ENCODE peak calls at places on chromosome 20, in five cellular contexts. One of them, this sample, is unnamed. For H3K4me1, the result is how much of the 10 kb centered on the place peaks cover.

GRCh38 chr20:15252289-15252688 is 914.9 kb upstream of the FLRT3 start:
- DNase-seq in endothelial cell of umbilical vein: no peak
- DNase-seq in stomach: no peak
- DNase-seq in CD8-positive, alpha-beta memory T cell: no peak
- DNase-seq in cardiac muscle cell: no peak
- DNase-seq in this sample: no peak

GRCh38 chr20:31913431-31914157 is 38.3 kb downstream of the PDRG1 start:
- DNase-seq in endothelial cell of umbilical vein: no peak
- DNase-seq in stomach: no peak
- DNase-seq in CD8-positive, alpha-beta memory T cell: no peak
- DNase-seq in cardiac muscle cell: no peak
- DNase-seq in this sample: no peak

GRCh38 chr20:35446356-35447078 is 8.5 kb upstream of the GDF5 start:
- DNase-seq in endothelial cell of umbilical vein: peak
- DNase-seq in stomach: no peak
- DNase-seq in CD8-positive, alpha-beta memory T cell: no peak
- DNase-seq in cardiac muscle cell: no peak
- DNase-seq in this sample: no peak

GRCh38 chr20:51311636-51312479 is 230.7 kb downstream of the NFATC2 start:
- DNase-seq in endothelial cell of umbilical vein: no peak
- DNase-seq in stomach: no peak
- DNase-seq in CD8-positive, alpha-beta memory T cell: no peak
- DNase-seq in cardiac muscle cell: no peak
- DNase-seq in this sample: no peak

GRCh38 chr20:59013959-59014608 is 5.1 kb upstream of the TUBB1 start:
- DNase-seq in endothelial cell of umbilical vein: no peak
- DNase-seq in stomach: no peak
- DNase-seq in CD8-positive, alpha-beta memory T cell: peak
- DNase-seq in cardiac muscle cell: peak
- DNase-seq in this sample: no peak

GRCh38 chr20:46690219-46691111 is 1.2 kb upstream of the TP53RK start:
- DNase-seq in endothelial cell of umbilical vein: peak
- DNase-seq in stomach: no peak
- DNase-seq in CD8-positive, alpha-beta memory T cell: no peak
- DNase-seq in cardiac muscle cell: no peak
- DNase-seq in this sample: no peak

GRCh38 chr20:4722571-4722970 is 862 bp downstream of the PRND start:
- DNase-seq in endothelial cell of umbilical vein: no peak
- DNase-seq in stomach: no peak
- DNase-seq in CD8-positive, alpha-beta memory T cell: no peak
- DNase-seq in cardiac muscle cell: no peak
- DNase-seq in this sample: no peak

GRCh38 chr20:59300341-59301081 is at the start of gene EDN3:
- DNase-seq in endothelial cell of umbilical vein: no peak
- DNase-seq in stomach: no peak
- DNase-seq in CD8-positive, alpha-beta memory T cell: no peak
- DNase-seq in cardiac muscle cell: no peak
- DNase-seq in this sample: no peak

GRCh38 chr20:53897884-53898557 is 172.4 kb downstream of the BCAS1 start:
- DNase-seq in endothelial cell of umbilical vein: peak
- DNase-seq in stomach: peak
- DNase-seq in CD8-positive, alpha-beta memory T cell: no peak
- DNase-seq in cardiac muscle cell: no peak
- DNase-seq in this sample: peak

GRCh38 chr20:49948809-49949507 is 12.8 kb downstream of the RNF114 start:
- DNase-seq in endothelial cell of umbilical vein: no peak
- DNase-seq in stomach: no peak
- DNase-seq in CD8-positive, alpha-beta memory T cell: no peak
- DNase-seq in cardiac muscle cell: peak
- DNase-seq in this sample: no peak

GRCh38 chr20:22918286-22918983 is 116.7 kb upstream of the SSTR4 start:
- DNase-seq in endothelial cell of umbilical vein: no peak
- DNase-seq in stomach: no peak
- DNase-seq in CD8-positive, alpha-beta memory T cell: no peak
- DNase-seq in cardiac muscle cell: peak
- DNase-seq in this sample: no peak

GRCh38 chr20:12153616-12154015 is 235.9 kb downstream of the BTBD3 start:
- DNase-seq in endothelial cell of umbilical vein: no peak
- DNase-seq in stomach: no peak
- DNase-seq in CD8-positive, alpha-beta memory T cell: no peak
- DNase-seq in cardiac muscle cell: peak
- DNase-seq in this sample: no peak

GRCh38 chr20:50980071-50980681 is 21.6 kb downstream of the MOCS3 start:
- DNase-seq in endothelial cell of umbilical vein: peak
- DNase-seq in stomach: no peak
- DNase-seq in CD8-positive, alpha-beta memory T cell: no peak
- DNase-seq in cardiac muscle cell: peak
- DNase-seq in this sample: no peak

GRCh38 chr20:53738039-53738944 is 144.7 kb upstream of the ZNF217 start:
- DNase-seq in endothelial cell of umbilical vein: no peak
- DNase-seq in stomach: peak
- DNase-seq in CD8-positive, alpha-beta memory T cell: no peak
- DNase-seq in cardiac muscle cell: peak
- DNase-seq in this sample: peak

GRCh38 chr20:37535443-37536132 is 7.9 kb upstream of the BLCAP start:
- DNase-seq in endothelial cell of umbilical vein: no peak
- DNase-seq in stomach: no peak
- DNase-seq in CD8-positive, alpha-beta memory T cell: no peak
- DNase-seq in cardiac muscle cell: no peak
- DNase-seq in this sample: no peak

GRCh38 chr20:9474835-9475413 is 39.5 kb upstream of the LAMP5 start:
- DNase-seq in endothelial cell of umbilical vein: no peak
- DNase-seq in stomach: no peak
- DNase-seq in CD8-positive, alpha-beta memory T cell: no peak
- DNase-seq in cardiac muscle cell: no peak
- DNase-seq in this sample: no peak

GRCh38 chr20:2122921-2123320 is 21.3 kb downstream of the STK35 start:
- DNase-seq in endothelial cell of umbilical vein: no peak
- DNase-seq in stomach: no peak
- DNase-seq in CD8-positive, alpha-beta memory T cell: no peak
- DNase-seq in cardiac muscle cell: peak
- DNase-seq in this sample: no peak

GRCh38 chr20:2652724-2653510 is 485 bp downstream of the NOP56 start:
- DNase-seq in endothelial cell of umbilical vein: no peak
- DNase-seq in stomach: no peak
- DNase-seq in CD8-positive, alpha-beta memory T cell: no peak
- DNase-seq in cardiac muscle cell: no peak
- DNase-seq in this sample: peak

GRCh38 chr20:21571841-21572690 is 58.2 kb upstream of the NKX2-2 start:
- DNase-seq in endothelial cell of umbilical vein: peak
- DNase-seq in stomach: no peak
- DNase-seq in CD8-positive, alpha-beta memory T cell: no peak
- DNase-seq in cardiac muscle cell: peak
- DNase-seq in this sample: peak

GRCh38 chr20:46128310-46129151 is 10.4 kb downstream of the CD40 start:
- DNase-seq in endothelial cell of umbilical vein: peak
- DNase-seq in stomach: peak
- DNase-seq in CD8-positive, alpha-beta memory T cell: no peak
- DNase-seq in cardiac muscle cell: peak
- DNase-seq in this sample: peak

GRCh38 chr20:41632896-41633295 is 14.7 kb upstream of the CHD6 start:
- DNase-seq in endothelial cell of umbilical vein: no peak
- DNase-seq in stomach: no peak
- DNase-seq in CD8-positive, alpha-beta memory T cell: no peak
- DNase-seq in cardiac muscle cell: peak
- DNase-seq in this sample: no peak

GRCh38 chr20:39874049-39874893 is 814.8 kb downstream of the MAFB start:
- DNase-seq in endothelial cell of umbilical vein: peak
- DNase-seq in stomach: peak
- DNase-seq in CD8-positive, alpha-beta memory T cell: no peak
- DNase-seq in cardiac muscle cell: peak
- DNase-seq in this sample: peak

GRCh38 chr20:60395993-60396392 is 437.8 kb downstream of the CDH26 start:
- DNase-seq in endothelial cell of umbilical vein: no peak
- DNase-seq in stomach: no peak
- DNase-seq in CD8-positive, alpha-beta memory T cell: no peak
- DNase-seq in cardiac muscle cell: no peak
- DNase-seq in this sample: peak

GRCh38 chr20:53950031-53950430 is 120.4 kb downstream of the BCAS1 start:
- DNase-seq in endothelial cell of umbilical vein: no peak
- DNase-seq in stomach: no peak
- DNase-seq in CD8-positive, alpha-beta memory T cell: no peak
- DNase-seq in cardiac muscle cell: peak
- DNase-seq in this sample: no peak

GRCh38 chr20:54290636-54291035 is 82.7 kb downstream of the PFDN4 start:
- DNase-seq in endothelial cell of umbilical vein: no peak
- DNase-seq in stomach: no peak
- DNase-seq in CD8-positive, alpha-beta memory T cell: no peak
- DNase-seq in cardiac muscle cell: no peak
- DNase-seq in this sample: no peak

GRCh38 chr20:31897541-31897940 is 27.1 kb downstream of the TTLL9 start:
- DNase-seq in endothelial cell of umbilical vein: no peak
- DNase-seq in stomach: no peak
- DNase-seq in CD8-positive, alpha-beta memory T cell: no peak
- DNase-seq in cardiac muscle cell: no peak
- DNase-seq in this sample: no peak

GRCh38 chr20:10268636-10269035 is 50.0 kb downstream of the SNAP25 start:
- DNase-seq in endothelial cell of umbilical vein: no peak
- DNase-seq in stomach: no peak
- DNase-seq in CD8-positive, alpha-beta memory T cell: no peak
- DNase-seq in cardiac muscle cell: no peak
- DNase-seq in this sample: no peak

GRCh38 chr20:39823239-39823638 is 861.1 kb downstream of the DHX35 start:
- DNase-seq in endothelial cell of umbilical vein: peak
- DNase-seq in stomach: no peak
- DNase-seq in CD8-positive, alpha-beta memory T cell: no peak
- DNase-seq in cardiac muscle cell: peak
- DNase-seq in this sample: no peak

GRCh38 chr20:19621072-19621471 is 137.0 kb upstream of the RIN2 start:
- DNase-seq in endothelial cell of umbilical vein: no peak
- DNase-seq in stomach: no peak
- DNase-seq in CD8-positive, alpha-beta memory T cell: no peak
- DNase-seq in cardiac muscle cell: no peak
- DNase-seq in this sample: no peak

GRCh38 chr20:56245761-56246160 is 2.8 kb upstream of the MC3R start:
- DNase-seq in endothelial cell of umbilical vein: no peak
- DNase-seq in stomach: no peak
- DNase-seq in CD8-positive, alpha-beta memory T cell: no peak
- DNase-seq in cardiac muscle cell: peak
- DNase-seq in this sample: no peak

GRCh38 chr20:31934968-31935764 is 16.7 kb downstream of the PDRG1 start:
- DNase-seq in endothelial cell of umbilical vein: no peak
- DNase-seq in stomach: no peak
- DNase-seq in CD8-positive, alpha-beta memory T cell: no peak
- DNase-seq in cardiac muscle cell: no peak
- DNase-seq in this sample: no peak

GRCh38 chr20:8389381-8390368 is 257.6 kb downstream of the PLCB1 start:
- DNase-seq in endothelial cell of umbilical vein: peak
- DNase-seq in stomach: no peak
- DNase-seq in CD8-positive, alpha-beta memory T cell: peak
- DNase-seq in cardiac muscle cell: peak
- DNase-seq in this sample: peak

GRCh38 chr20:43942661-43943285 is 28.1 kb downstream of the TOX2 start:
- DNase-seq in endothelial cell of umbilical vein: peak
- DNase-seq in stomach: no peak
- DNase-seq in CD8-positive, alpha-beta memory T cell: peak
- DNase-seq in cardiac muscle cell: peak
- DNase-seq in this sample: no peak
- H3K4me1 ChIP-seq in endothelial cell of umbilical vein: under half
- H3K4me1 ChIP-seq in stomach: under half
- H3K4me1 ChIP-seq in CD8-positive, alpha-beta memory T cell: half or more
- H3K4me1 ChIP-seq in cardiac muscle cell: under half
- H3K4me1 ChIP-seq in this sample: under half

GRCh38 chr20:33644313-33645071 is 17.6 kb upstream of the C20orf144 start:
- DNase-seq in endothelial cell of umbilical vein: no peak
- DNase-seq in stomach: no peak
- DNase-seq in CD8-positive, alpha-beta memory T cell: no peak
- DNase-seq in cardiac muscle cell: no peak
- DNase-seq in this sample: no peak
- H3K4me3 ChIP-seq in endothelial cell of umbilical vein: no peak
- H3K4me3 ChIP-seq in stomach: no peak
- H3K4me3 ChIP-seq in CD8-positive, alpha-beta memory T cell: no peak
- H3K4me3 ChIP-seq in cardiac muscle cell: no peak
- H3K4me3 ChIP-seq in this sample: no peak

DNA sequence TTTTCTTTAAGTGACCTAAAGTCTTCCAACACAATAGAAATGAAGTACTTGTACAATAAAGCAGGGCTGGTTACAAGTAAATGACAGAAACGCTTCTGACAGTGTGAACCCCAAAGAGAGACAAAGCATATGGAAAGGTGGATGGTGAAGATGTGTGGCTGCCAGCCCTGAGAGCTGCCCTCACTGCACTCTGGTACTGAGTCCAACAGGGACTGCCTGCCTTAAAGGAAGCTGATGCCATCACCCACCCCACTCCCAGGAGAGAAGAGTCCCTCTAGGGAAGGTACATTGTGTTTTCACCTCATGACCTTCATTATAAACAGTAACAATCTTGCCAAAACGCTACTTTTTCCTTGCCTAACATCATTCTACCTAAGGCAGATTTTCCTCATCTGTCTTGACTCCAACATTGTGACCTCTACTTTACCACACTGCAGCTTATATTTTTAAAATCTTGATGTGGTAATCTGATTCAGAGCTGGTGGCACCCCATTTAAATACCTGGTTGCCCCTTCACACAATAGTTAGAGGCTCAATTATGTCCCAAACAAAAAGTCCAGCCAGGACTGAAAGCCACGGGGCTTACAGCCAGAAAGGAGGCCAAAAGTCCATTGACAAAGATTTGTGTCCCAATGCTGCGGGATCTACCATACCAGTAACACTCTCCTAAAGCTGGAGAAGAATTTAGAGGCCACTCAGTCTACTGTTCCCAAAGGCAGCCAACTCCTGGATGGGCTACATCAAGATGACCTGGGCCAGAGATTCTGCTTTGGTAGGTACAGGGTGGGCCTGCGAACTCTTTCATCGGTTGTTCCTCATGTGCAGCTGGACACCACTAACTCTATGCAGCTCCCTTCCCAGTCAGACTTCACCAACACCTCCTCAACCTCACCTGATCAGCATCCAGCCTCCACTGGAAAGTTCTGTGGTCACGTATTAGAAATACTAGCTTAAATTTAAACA is 4.4 kb downstream of the APMAP start:
- DNase-seq in endothelial cell of umbilical vein: no peak
- DNase-seq in stomach: peak
- DNase-seq in CD8-positive, alpha-beta memory T cell: no peak
- DNase-seq in cardiac muscle cell: no peak
- DNase-seq in this sample: no peak
- H3K4me1 ChIP-seq in endothelial cell of umbilical vein: under half
- H3K4me1 ChIP-seq in stomach: under half
- H3K4me1 ChIP-seq in CD8-positive, alpha-beta memory T cell: half or more
- H3K4me1 ChIP-seq in cardiac muscle cell: under half
- H3K4me1 ChIP-seq in this sample: under half

GRCh38 chr20:57620999-57621398 is 773 bp upstream of the ZBP1 start:
- DNase-seq in endothelial cell of umbilical vein: no peak
- DNase-seq in stomach: no peak
- DNase-seq in CD8-positive, alpha-beta memory T cell: no peak
- DNase-seq in cardiac muscle cell: no peak
- DNase-seq in this sample: no peak

GRCh38 chr20:57622201-57622570 is 2.0 kb upstream of the ZBP1 start:
- DNase-seq in endothelial cell of umbilical vein: no peak
- DNase-seq in stomach: no peak
- DNase-seq in CD8-positive, alpha-beta memory T cell: no peak
- DNase-seq in cardiac muscle cell: no peak
- DNase-seq in this sample: no peak

GRCh38 chr20:57620274-57620990 is at the start of gene ZBP1:
- DNase-seq in endothelial cell of umbilical vein: no peak
- DNase-seq in stomach: peak
- DNase-seq in CD8-positive, alpha-beta memory T cell: peak
- DNase-seq in cardiac muscle cell: no peak
- DNase-seq in this sample: no peak

GRCh38 chr20:57622579-57623381 is 2.6 kb upstream of the ZBP1 start:
- DNase-seq in endothelial cell of umbilical vein: peak
- DNase-seq in stomach: peak
- DNase-seq in CD8-positive, alpha-beta memory T cell: peak
- DNase-seq in cardiac muscle cell: peak
- DNase-seq in this sample: peak

GRCh38 chr20:57621426-57622200 is 1.4 kb upstream of the ZBP1 start:
- DNase-seq in endothelial cell of umbilical vein: no peak
- DNase-seq in stomach: no peak
- DNase-seq in CD8-positive, alpha-beta memory T cell: no peak
- DNase-seq in cardiac muscle cell: no peak
- DNase-seq in this sample: no peak
- H3K4me3 ChIP-seq in endothelial cell of umbilical vein: no peak
- H3K4me3 ChIP-seq in stomach: no peak
- H3K4me3 ChIP-seq in CD8-positive, alpha-beta memory T cell: no peak
- H3K4me3 ChIP-seq in cardiac muscle cell: no peak
- H3K4me3 ChIP-seq in this sample: no peak